ENCODE peak calls at places on chromosomes 7 and 10, in nine cellular contexts. One of them, this sample, is unnamed.
A peak's percentile ranks its signal among the peaks of the same experiment; 100 is the strongest.

GRCh38 chr10:122140941-122141623 is 130.0 kb upstream of the BTBD16 start:
- DNase-seq in T-helper 2 cell: no peak
- DNase-seq in ovary: peak; percentile 94
- DNase-seq in CD4-positive, alpha-beta T cell: no peak
- DNase-seq in endodermal cell: no peak
- DNase-seq in stimulated activated CD4-positive, alpha-beta T cell treated with anti-CD3 and anti-CD28 coated beads, Interleukin-12 subunit alpha, Interleukin-12 subunit beta, amount 100 ng/mL, for 24 hours: no peak
- DNase-seq in activated CD8-positive, alpha-beta memory T cell treated with anti-CD3 and anti-CD28 coated beads, Interleukin-2, amount 50 U/mL, for 4 hours: no peak
- DNase-seq in NCI-H1092: no peak
- DNase-seq in activated CD4-positive, alpha-beta T cell treated with anti-CD3 and anti-CD28 coated beads, Interleukin-2, amount 50 U/mL, for 24 hours: no peak
- DNase-seq in this sample: peak; percentile 90

GRCh38 chr10:63977329-63977923 is 456.2 kb downstream of the REEP3 start:
- DNase-seq in T-helper 2 cell: no peak
- DNase-seq in ovary: no peak
- DNase-seq in CD4-positive, alpha-beta T cell: no peak
- DNase-seq in endodermal cell: peak; percentile 86
- DNase-seq in stimulated activated CD4-positive, alpha-beta T cell treated with anti-CD3 and anti-CD28 coated beads, Interleukin-12 subunit alpha, Interleukin-12 subunit beta, amount 100 ng/mL, for 24 hours: no peak
- DNase-seq in activated CD8-positive, alpha-beta memory T cell treated with anti-CD3 and anti-CD28 coated beads, Interleukin-2, amount 50 U/mL, for 4 hours: no peak
- DNase-seq in NCI-H1092: no peak
- DNase-seq in activated CD4-positive, alpha-beta T cell treated with anti-CD3 and anti-CD28 coated beads, Interleukin-2, amount 50 U/mL, for 24 hours: no peak
- DNase-seq in this sample: peak; percentile 70

GRCh38 chr10:109981641-109982040 is 26.1 kb upstream of the ADD3 start:
- DNase-seq in T-helper 2 cell: no peak
- DNase-seq in ovary: no peak
- DNase-seq in CD4-positive, alpha-beta T cell: no peak
- DNase-seq in endodermal cell: no peak
- DNase-seq in stimulated activated CD4-positive, alpha-beta T cell treated with anti-CD3 and anti-CD28 coated beads, Interleukin-12 subunit alpha, Interleukin-12 subunit beta, amount 100 ng/mL, for 24 hours: no peak
- DNase-seq in activated CD8-positive, alpha-beta memory T cell treated with anti-CD3 and anti-CD28 coated beads, Interleukin-2, amount 50 U/mL, for 4 hours: no peak
- DNase-seq in NCI-H1092: no peak
- DNase-seq in activated CD4-positive, alpha-beta T cell treated with anti-CD3 and anti-CD28 coated beads, Interleukin-2, amount 50 U/mL, for 24 hours: no peak
- DNase-seq in this sample: no peak

GRCh38 chr10:122342293-122343134 is 32.0 kb upstream of the PLEKHA1 start:
- DNase-seq in T-helper 2 cell: peak; percentile 38
- DNase-seq in ovary: peak; percentile 72
- DNase-seq in CD4-positive, alpha-beta T cell: peak; percentile 41
- DNase-seq in endodermal cell: peak; percentile 78
- DNase-seq in stimulated activated CD4-positive, alpha-beta T cell treated with anti-CD3 and anti-CD28 coated beads, Interleukin-12 subunit alpha, Interleukin-12 subunit beta, amount 100 ng/mL, for 24 hours: peak; percentile 9
- DNase-seq in activated CD8-positive, alpha-beta memory T cell treated with anti-CD3 and anti-CD28 coated beads, Interleukin-2, amount 50 U/mL, for 4 hours: peak; percentile 68
- DNase-seq in NCI-H1092: peak; percentile 20
- DNase-seq in activated CD4-positive, alpha-beta T cell treated with anti-CD3 and anti-CD28 coated beads, Interleukin-2, amount 50 U/mL, for 24 hours: peak; percentile 15
- DNase-seq in this sample: peak; percentile 35

GRCh38 chr10:112831826-112832225 is 118.2 kb upstream of the TCF7L2 start:
- DNase-seq in T-helper 2 cell: no peak
- DNase-seq in ovary: no peak
- DNase-seq in CD4-positive, alpha-beta T cell: no peak
- DNase-seq in endodermal cell: no peak
- DNase-seq in stimulated activated CD4-positive, alpha-beta T cell treated with anti-CD3 and anti-CD28 coated beads, Interleukin-12 subunit alpha, Interleukin-12 subunit beta, amount 100 ng/mL, for 24 hours: no peak
- DNase-seq in activated CD8-positive, alpha-beta memory T cell treated with anti-CD3 and anti-CD28 coated beads, Interleukin-2, amount 50 U/mL, for 4 hours: no peak
- DNase-seq in NCI-H1092: no peak
- DNase-seq in activated CD4-positive, alpha-beta T cell treated with anti-CD3 and anti-CD28 coated beads, Interleukin-2, amount 50 U/mL, for 24 hours: no peak
- DNase-seq in this sample: peak; percentile 81

GRCh38 chr10:88118769-88119559 is 255.5 kb downstream of the PTEN start:
- DNase-seq in T-helper 2 cell: no peak
- DNase-seq in ovary: no peak
- DNase-seq in CD4-positive, alpha-beta T cell: no peak
- DNase-seq in endodermal cell: no peak
- DNase-seq in stimulated activated CD4-positive, alpha-beta T cell treated with anti-CD3 and anti-CD28 coated beads, Interleukin-12 subunit alpha, Interleukin-12 subunit beta, amount 100 ng/mL, for 24 hours: no peak
- DNase-seq in activated CD8-positive, alpha-beta memory T cell treated with anti-CD3 and anti-CD28 coated beads, Interleukin-2, amount 50 U/mL, for 4 hours: no peak
- DNase-seq in NCI-H1092: no peak
- DNase-seq in activated CD4-positive, alpha-beta T cell treated with anti-CD3 and anti-CD28 coated beads, Interleukin-2, amount 50 U/mL, for 24 hours: no peak
- DNase-seq in this sample: no peak

GRCh38 chr10:28077889-28078288 is 79.0 kb upstream of the ODAD2 start:
- DNase-seq in T-helper 2 cell: no peak
- DNase-seq in ovary: no peak
- DNase-seq in CD4-positive, alpha-beta T cell: no peak
- DNase-seq in endodermal cell: no peak
- DNase-seq in stimulated activated CD4-positive, alpha-beta T cell treated with anti-CD3 and anti-CD28 coated beads, Interleukin-12 subunit alpha, Interleukin-12 subunit beta, amount 100 ng/mL, for 24 hours: no peak
- DNase-seq in activated CD8-positive, alpha-beta memory T cell treated with anti-CD3 and anti-CD28 coated beads, Interleukin-2, amount 50 U/mL, for 4 hours: no peak
- DNase-seq in NCI-H1092: no peak
- DNase-seq in activated CD4-positive, alpha-beta T cell treated with anti-CD3 and anti-CD28 coated beads, Interleukin-2, amount 50 U/mL, for 24 hours: no peak
- DNase-seq in this sample: peak; percentile 69

GRCh38 chr10:79400567-79401004 is 44.8 kb downstream of the ZCCHC24 start:
- DNase-seq in T-helper 2 cell: no peak
- DNase-seq in ovary: peak; percentile 67
- DNase-seq in CD4-positive, alpha-beta T cell: peak; percentile 32
- DNase-seq in endodermal cell: peak; percentile 90
- DNase-seq in stimulated activated CD4-positive, alpha-beta T cell treated with anti-CD3 and anti-CD28 coated beads, Interleukin-12 subunit alpha, Interleukin-12 subunit beta, amount 100 ng/mL, for 24 hours: no peak
- DNase-seq in activated CD8-positive, alpha-beta memory T cell treated with anti-CD3 and anti-CD28 coated beads, Interleukin-2, amount 50 U/mL, for 4 hours: peak; percentile 48
- DNase-seq in NCI-H1092: no peak
- DNase-seq in activated CD4-positive, alpha-beta T cell treated with anti-CD3 and anti-CD28 coated beads, Interleukin-2, amount 50 U/mL, for 24 hours: no peak
- DNase-seq in this sample: peak; percentile 73

GRCh38 chr7:134710854-134711624 is 64.4 kb downstream of the BPGM start:
- DNase-seq in T-helper 2 cell: peak; percentile 30
- DNase-seq in ovary: no peak
- DNase-seq in CD4-positive, alpha-beta T cell: peak; percentile 62
- DNase-seq in endodermal cell: no peak
- DNase-seq in stimulated activated CD4-positive, alpha-beta T cell treated with anti-CD3 and anti-CD28 coated beads, Interleukin-12 subunit alpha, Interleukin-12 subunit beta, amount 100 ng/mL, for 24 hours: peak; percentile 2
- DNase-seq in activated CD8-positive, alpha-beta memory T cell treated with anti-CD3 and anti-CD28 coated beads, Interleukin-2, amount 50 U/mL, for 4 hours: peak; percentile 49
- DNase-seq in NCI-H1092: no peak
- DNase-seq in activated CD4-positive, alpha-beta T cell treated with anti-CD3 and anti-CD28 coated beads, Interleukin-2, amount 50 U/mL, for 24 hours: peak; percentile 16
- DNase-seq in this sample: peak; percentile 96

GRCh38 chr10:64555609-64556008 is 1034.4 kb downstream of the REEP3 start:
- DNase-seq in T-helper 2 cell: no peak
- DNase-seq in ovary: no peak
- DNase-seq in CD4-positive, alpha-beta T cell: no peak
- DNase-seq in endodermal cell: no peak
- DNase-seq in stimulated activated CD4-positive, alpha-beta T cell treated with anti-CD3 and anti-CD28 coated beads, Interleukin-12 subunit alpha, Interleukin-12 subunit beta, amount 100 ng/mL, for 24 hours: no peak
- DNase-seq in activated CD8-positive, alpha-beta memory T cell treated with anti-CD3 and anti-CD28 coated beads, Interleukin-2, amount 50 U/mL, for 4 hours: no peak
- DNase-seq in NCI-H1092: no peak
- DNase-seq in activated CD4-positive, alpha-beta T cell treated with anti-CD3 and anti-CD28 coated beads, Interleukin-2, amount 50 U/mL, for 24 hours: no peak
- DNase-seq in this sample: no peak

GRCh38 chr7:101066141-101066857 is 19.0 kb upstream of the TRIM56 start:
- DNase-seq in T-helper 2 cell: no peak
- DNase-seq in ovary: no peak
- DNase-seq in CD4-positive, alpha-beta T cell: no peak
- DNase-seq in endodermal cell: peak; percentile 59
- DNase-seq in stimulated activated CD4-positive, alpha-beta T cell treated with anti-CD3 and anti-CD28 coated beads, Interleukin-12 subunit alpha, Interleukin-12 subunit beta, amount 100 ng/mL, for 24 hours: no peak
- DNase-seq in activated CD8-positive, alpha-beta memory T cell treated with anti-CD3 and anti-CD28 coated beads, Interleukin-2, amount 50 U/mL, for 4 hours: no peak
- DNase-seq in NCI-H1092: no peak
- DNase-seq in activated CD4-positive, alpha-beta T cell treated with anti-CD3 and anti-CD28 coated beads, Interleukin-2, amount 50 U/mL, for 24 hours: no peak
- DNase-seq in this sample: no peak

GRCh38 chr7:2996141-2996540 is 47.5 kb downstream of the CARD11 start:
- DNase-seq in T-helper 2 cell: no peak
- DNase-seq in ovary: no peak
- DNase-seq in CD4-positive, alpha-beta T cell: no peak
- DNase-seq in endodermal cell: no peak
- DNase-seq in stimulated activated CD4-positive, alpha-beta T cell treated with anti-CD3 and anti-CD28 coated beads, Interleukin-12 subunit alpha, Interleukin-12 subunit beta, amount 100 ng/mL, for 24 hours: no peak
- DNase-seq in activated CD8-positive, alpha-beta memory T cell treated with anti-CD3 and anti-CD28 coated beads, Interleukin-2, amount 50 U/mL, for 4 hours: no peak
- DNase-seq in NCI-H1092: no peak
- DNase-seq in activated CD4-positive, alpha-beta T cell treated with anti-CD3 and anti-CD28 coated beads, Interleukin-2, amount 50 U/mL, for 24 hours: no peak
- DNase-seq in this sample: no peak

GRCh38 chr7:111238891-111239290 is 148.0 kb downstream of the LRRN3 start:
- DNase-seq in T-helper 2 cell: no peak
- DNase-seq in ovary: no peak
- DNase-seq in CD4-positive, alpha-beta T cell: no peak
- DNase-seq in endodermal cell: no peak
- DNase-seq in stimulated activated CD4-positive, alpha-beta T cell treated with anti-CD3 and anti-CD28 coated beads, Interleukin-12 subunit alpha, Interleukin-12 subunit beta, amount 100 ng/mL, for 24 hours: no peak
- DNase-seq in activated CD8-positive, alpha-beta memory T cell treated with anti-CD3 and anti-CD28 coated beads, Interleukin-2, amount 50 U/mL, for 4 hours: no peak
- DNase-seq in NCI-H1092: no peak
- DNase-seq in activated CD4-positive, alpha-beta T cell treated with anti-CD3 and anti-CD28 coated beads, Interleukin-2, amount 50 U/mL, for 24 hours: no peak
- DNase-seq in this sample: no peak

GRCh38 chr7:35985126-35985754 is 167.8 kb upstream of the EEPD1 start:
- DNase-seq in T-helper 2 cell: peak; percentile 72
- DNase-seq in ovary: peak; percentile 82
- DNase-seq in CD4-positive, alpha-beta T cell: peak; percentile 76
- DNase-seq in endodermal cell: peak; percentile 92
- DNase-seq in stimulated activated CD4-positive, alpha-beta T cell treated with anti-CD3 and anti-CD28 coated beads, Interleukin-12 subunit alpha, Interleukin-12 subunit beta, amount 100 ng/mL, for 24 hours: peak; percentile 53
- DNase-seq in activated CD8-positive, alpha-beta memory T cell treated with anti-CD3 and anti-CD28 coated beads, Interleukin-2, amount 50 U/mL, for 4 hours: peak; percentile 76
- DNase-seq in NCI-H1092: peak; percentile 72
- DNase-seq in activated CD4-positive, alpha-beta T cell treated with anti-CD3 and anti-CD28 coated beads, Interleukin-2, amount 50 U/mL, for 24 hours: peak; percentile 55
- DNase-seq in this sample: peak; percentile 84

GRCh38 chr7:95493247-95493646 is 7.5 kb downstream of the ASB4 start:
- DNase-seq in T-helper 2 cell: no peak
- DNase-seq in ovary: no peak
- DNase-seq in CD4-positive, alpha-beta T cell: no peak
- DNase-seq in endodermal cell: no peak
- DNase-seq in stimulated activated CD4-positive, alpha-beta T cell treated with anti-CD3 and anti-CD28 coated beads, Interleukin-12 subunit alpha, Interleukin-12 subunit beta, amount 100 ng/mL, for 24 hours: no peak
- DNase-seq in activated CD8-positive, alpha-beta memory T cell treated with anti-CD3 and anti-CD28 coated beads, Interleukin-2, amount 50 U/mL, for 4 hours: no peak
- DNase-seq in NCI-H1092: no peak
- DNase-seq in activated CD4-positive, alpha-beta T cell treated with anti-CD3 and anti-CD28 coated beads, Interleukin-2, amount 50 U/mL, for 24 hours: no peak
- DNase-seq in this sample: no peak

GRCh38 chr10:129963831-129964501 is at the start of gene EBF3:
- DNase-seq in T-helper 2 cell: peak; percentile 44
- DNase-seq in ovary: peak; percentile 66
- DNase-seq in CD4-positive, alpha-beta T cell: peak; percentile 46
- DNase-seq in endodermal cell: peak; percentile 93
- DNase-seq in stimulated activated CD4-positive, alpha-beta T cell treated with anti-CD3 and anti-CD28 coated beads, Interleukin-12 subunit alpha, Interleukin-12 subunit beta, amount 100 ng/mL, for 24 hours: peak; percentile 21
- DNase-seq in activated CD8-positive, alpha-beta memory T cell treated with anti-CD3 and anti-CD28 coated beads, Interleukin-2, amount 50 U/mL, for 4 hours: peak; percentile 42
- DNase-seq in NCI-H1092: peak; percentile 70
- DNase-seq in activated CD4-positive, alpha-beta T cell treated with anti-CD3 and anti-CD28 coated beads, Interleukin-2, amount 50 U/mL, for 24 hours: no peak
- DNase-seq in this sample: peak; percentile 88

GRCh38 chr10:8174762-8175161 is 120.3 kb downstream of the GATA3 start:
- DNase-seq in T-helper 2 cell: no peak
- DNase-seq in ovary: no peak
- DNase-seq in CD4-positive, alpha-beta T cell: no peak
- DNase-seq in endodermal cell: peak; percentile 85
- DNase-seq in stimulated activated CD4-positive, alpha-beta T cell treated with anti-CD3 and anti-CD28 coated beads, Interleukin-12 subunit alpha, Interleukin-12 subunit beta, amount 100 ng/mL, for 24 hours: no peak
- DNase-seq in activated CD8-positive, alpha-beta memory T cell treated with anti-CD3 and anti-CD28 coated beads, Interleukin-2, amount 50 U/mL, for 4 hours: no peak
- DNase-seq in NCI-H1092: no peak
- DNase-seq in activated CD4-positive, alpha-beta T cell treated with anti-CD3 and anti-CD28 coated beads, Interleukin-2, amount 50 U/mL, for 24 hours: no peak
- DNase-seq in this sample: peak; percentile 82

GRCh38 chr7:39526676-39527075 is 39.5 kb upstream of the YAE1 start:
- DNase-seq in T-helper 2 cell: no peak
- DNase-seq in ovary: no peak
- DNase-seq in CD4-positive, alpha-beta T cell: no peak
- DNase-seq in endodermal cell: no peak
- DNase-seq in stimulated activated CD4-positive, alpha-beta T cell treated with anti-CD3 and anti-CD28 coated beads, Interleukin-12 subunit alpha, Interleukin-12 subunit beta, amount 100 ng/mL, for 24 hours: no peak
- DNase-seq in activated CD8-positive, alpha-beta memory T cell treated with anti-CD3 and anti-CD28 coated beads, Interleukin-2, amount 50 U/mL, for 4 hours: no peak
- DNase-seq in NCI-H1092: no peak
- DNase-seq in activated CD4-positive, alpha-beta T cell treated with anti-CD3 and anti-CD28 coated beads, Interleukin-2, amount 50 U/mL, for 24 hours: no peak
- DNase-seq in this sample: no peak

GRCh38 chr7:148963583-148964509 is 64.5 kb downstream of the PDIA4 start:
- DNase-seq in T-helper 2 cell: no peak
- DNase-seq in ovary: no peak
- DNase-seq in CD4-positive, alpha-beta T cell: no peak
- DNase-seq in endodermal cell: peak; percentile 60
- DNase-seq in stimulated activated CD4-positive, alpha-beta T cell treated with anti-CD3 and anti-CD28 coated beads, Interleukin-12 subunit alpha, Interleukin-12 subunit beta, amount 100 ng/mL, for 24 hours: no peak
- DNase-seq in activated CD8-positive, alpha-beta memory T cell treated with anti-CD3 and anti-CD28 coated beads, Interleukin-2, amount 50 U/mL, for 4 hours: no peak
- DNase-seq in NCI-H1092: no peak
- DNase-seq in activated CD4-positive, alpha-beta T cell treated with anti-CD3 and anti-CD28 coated beads, Interleukin-2, amount 50 U/mL, for 24 hours: no peak
- DNase-seq in this sample: no peak

GRCh38 chr7:104207348-104207730 is 474 bp downstream of the ORC5 start:
- DNase-seq in T-helper 2 cell: no peak
- DNase-seq in ovary: no peak
- DNase-seq in CD4-positive, alpha-beta T cell: no peak
- DNase-seq in endodermal cell: no peak
- DNase-seq in stimulated activated CD4-positive, alpha-beta T cell treated with anti-CD3 and anti-CD28 coated beads, Interleukin-12 subunit alpha, Interleukin-12 subunit beta, amount 100 ng/mL, for 24 hours: no peak
- DNase-seq in activated CD8-positive, alpha-beta memory T cell treated with anti-CD3 and anti-CD28 coated beads, Interleukin-2, amount 50 U/mL, for 4 hours: no peak
- DNase-seq in NCI-H1092: no peak
- DNase-seq in activated CD4-positive, alpha-beta T cell treated with anti-CD3 and anti-CD28 coated beads, Interleukin-2, amount 50 U/mL, for 24 hours: no peak
- DNase-seq in this sample: no peak

GRCh38 chr10:14758994-14759664 is 15.6 kb downstream of the FAM107B start:
- DNase-seq in T-helper 2 cell: peak; percentile 7
- DNase-seq in ovary: no peak
- DNase-seq in CD4-positive, alpha-beta T cell: peak; percentile 19
- DNase-seq in endodermal cell: no peak
- DNase-seq in stimulated activated CD4-positive, alpha-beta T cell treated with anti-CD3 and anti-CD28 coated beads, Interleukin-12 subunit alpha, Interleukin-12 subunit beta, amount 100 ng/mL, for 24 hours: no peak
- DNase-seq in activated CD8-positive, alpha-beta memory T cell treated with anti-CD3 and anti-CD28 coated beads, Interleukin-2, amount 50 U/mL, for 4 hours: no peak
- DNase-seq in NCI-H1092: no peak
- DNase-seq in activated CD4-positive, alpha-beta T cell treated with anti-CD3 and anti-CD28 coated beads, Interleukin-2, amount 50 U/mL, for 24 hours: no peak
- DNase-seq in this sample: no peak

GRCh38 chr7:1225462-1226154 is 7.1 kb upstream of the UNCX start:
- DNase-seq in T-helper 2 cell: peak; percentile 38
- DNase-seq in ovary: no peak
- DNase-seq in CD4-positive, alpha-beta T cell: peak; percentile 38
- DNase-seq in endodermal cell: peak; percentile 85
- DNase-seq in stimulated activated CD4-positive, alpha-beta T cell treated with anti-CD3 and anti-CD28 coated beads, Interleukin-12 subunit alpha, Interleukin-12 subunit beta, amount 100 ng/mL, for 24 hours: peak; percentile 18
- DNase-seq in activated CD8-positive, alpha-beta memory T cell treated with anti-CD3 and anti-CD28 coated beads, Interleukin-2, amount 50 U/mL, for 4 hours: peak; percentile 57
- DNase-seq in NCI-H1092: no peak
- DNase-seq in activated CD4-positive, alpha-beta T cell treated with anti-CD3 and anti-CD28 coated beads, Interleukin-2, amount 50 U/mL, for 24 hours: no peak
- DNase-seq in this sample: no peak

GRCh38 chr10:68301790-68302502 is 29.9 kb upstream of the HNRNPH3 start:
- DNase-seq in T-helper 2 cell: no peak
- DNase-seq in ovary: no peak
- DNase-seq in CD4-positive, alpha-beta T cell: no peak
- DNase-seq in endodermal cell: no peak
- DNase-seq in stimulated activated CD4-positive, alpha-beta T cell treated with anti-CD3 and anti-CD28 coated beads, Interleukin-12 subunit alpha, Interleukin-12 subunit beta, amount 100 ng/mL, for 24 hours: no peak
- DNase-seq in activated CD8-positive, alpha-beta memory T cell treated with anti-CD3 and anti-CD28 coated beads, Interleukin-2, amount 50 U/mL, for 4 hours: no peak
- DNase-seq in NCI-H1092: no peak
- DNase-seq in activated CD4-positive, alpha-beta T cell treated with anti-CD3 and anti-CD28 coated beads, Interleukin-2, amount 50 U/mL, for 24 hours: no peak
- DNase-seq in this sample: no peak

GRCh38 chr7:113304104-113304503 is 185.8 kb upstream of the SMIM30 start:
- DNase-seq in T-helper 2 cell: no peak
- DNase-seq in ovary: no peak
- DNase-seq in CD4-positive, alpha-beta T cell: no peak
- DNase-seq in endodermal cell: no peak
- DNase-seq in stimulated activated CD4-positive, alpha-beta T cell treated with anti-CD3 and anti-CD28 coated beads, Interleukin-12 subunit alpha, Interleukin-12 subunit beta, amount 100 ng/mL, for 24 hours: no peak
- DNase-seq in activated CD8-positive, alpha-beta memory T cell treated with anti-CD3 and anti-CD28 coated beads, Interleukin-2, amount 50 U/mL, for 4 hours: no peak
- DNase-seq in NCI-H1092: no peak
- DNase-seq in activated CD4-positive, alpha-beta T cell treated with anti-CD3 and anti-CD28 coated beads, Interleukin-2, amount 50 U/mL, for 24 hours: no peak
- DNase-seq in this sample: no peak

GRCh38 chr10:90087197-90088007 is 386.0 kb downstream of the KIF20B start:
- DNase-seq in T-helper 2 cell: no peak
- DNase-seq in ovary: no peak
- DNase-seq in CD4-positive, alpha-beta T cell: no peak
- DNase-seq in endodermal cell: no peak
- DNase-seq in stimulated activated CD4-positive, alpha-beta T cell treated with anti-CD3 and anti-CD28 coated beads, Interleukin-12 subunit alpha, Interleukin-12 subunit beta, amount 100 ng/mL, for 24 hours: no peak
- DNase-seq in activated CD8-positive, alpha-beta memory T cell treated with anti-CD3 and anti-CD28 coated beads, Interleukin-2, amount 50 U/mL, for 4 hours: no peak
- DNase-seq in NCI-H1092: no peak
- DNase-seq in activated CD4-positive, alpha-beta T cell treated with anti-CD3 and anti-CD28 coated beads, Interleukin-2, amount 50 U/mL, for 24 hours: no peak
- DNase-seq in this sample: no peak